ENCODE peak calls at places on chromosomes 11 and 22, in five cellular contexts. A, Z, Y, M and I are unnamed samples.

GRCh38 chr11:81080476-81080875 is 1639.6 kb upstream of the TENM4 start:
- DNase-seq in A (no peak), Z (no peak), Y (no peak), M (no peak), I (no peak)

GRCh38 chr11:64124147-64124546 is 41.8 kb downstream of the MACROD1 start:
- DNase-seq in A (no peak), Z (no peak), Y (no peak), M (no peak), I (no peak)

GRCh38 chr22:23245045-23245798 is 64.9 kb downstream of the BCR start:
- DNase-seq in A (peak; percentile 55), Z (no peak), Y (no peak), M (no peak), I (no peak)

GRCh38 chr22:29265929-29266328 is 1.9 kb downstream of the RHBDD3 start:
- DNase-seq in A (no peak), Z (no peak), Y (no peak), M (no peak), I (no peak)

GRCh38 chr22:19304547-19304946 is 13.0 kb upstream of the CLTCL1 start:
- DNase-seq in A (no peak), Z (no peak), Y (no peak), M (no peak), I (no peak)

GRCh38 chr11:114149689-114150407 is 90.3 kb downstream of the ZBTB16 start:
- DNase-seq in A (no peak), Z (no peak), Y (no peak), M (no peak), I (no peak)

GRCh38 chr11:85947431-85948272 is 92.5 kb downstream of the CCDC83 start:
- DNase-seq in A (peak; percentile 93), Z (no peak), Y (peak; percentile 93), M (no peak), I (no peak)

GRCh38 chr11:125299821-125300220 is 135.3 kb downstream of the PKNOX2 start:
- DNase-seq in A (no peak), Z (no peak), Y (no peak), M (no peak), I (no peak)

GRCh38 chr22:19620742-19621371 is 93.4 kb upstream of the SEPTIN5 start:
- DNase-seq in A (no peak), Z (no peak), Y (no peak), M (no peak), I (no peak)

GRCh38 chr22:31968022-31968421 is 23.7 kb downstream of the YWHAH start:
- DNase-seq in A (no peak), Z (no peak), Y (no peak), M (no peak), I (no peak)

GRCh38 chr11:73203790-73204189 is 14.3 kb upstream of the P2RY2 start:
- DNase-seq in A (no peak), Z (no peak), Y (no peak), M (no peak), I (no peak)

GRCh38 chr11:101867951-101868350 is 46.9 kb upstream of the CEP126 start:
- DNase-seq in A (peak; percentile 58), Z (no peak), Y (no peak), M (no peak), I (no peak)

GRCh38 chr11:10096987-10097386 is 197.0 kb downstream of the SBF2 start:
- DNase-seq in A (no peak), Z (no peak), Y (no peak), M (no peak), I (no peak)

DNA sequence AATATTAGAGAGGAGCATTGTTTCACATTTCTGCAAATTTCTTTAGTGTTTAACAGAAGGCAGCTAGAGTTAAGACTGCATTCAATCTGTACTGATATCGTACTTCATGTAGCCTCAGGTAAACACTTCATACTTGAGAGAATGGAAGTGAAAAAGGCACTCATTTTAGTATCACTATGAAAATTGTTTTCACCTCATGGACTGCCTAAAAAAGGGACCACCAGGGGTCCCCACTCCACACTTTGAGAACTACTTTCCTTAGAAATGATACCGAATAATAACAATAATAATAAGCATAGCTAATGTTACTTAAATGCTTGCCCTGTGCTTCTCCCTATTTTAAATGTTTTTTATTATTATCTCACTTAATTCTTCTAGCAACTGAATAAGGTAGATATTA is 95.1 kb downstream of the BLID start:
- DNase-seq in A (peak; percentile 33), Z (no peak), Y (no peak), M (no peak), I (no peak)
- TF ChIP-seq CTCF in A (peak; percentile 57), Z (no peak), Y (peak; percentile 55), M (peak; percentile 62), I (peak; percentile 73)

GRCh38 chr11:37451903-37452302 is 853.9 kb upstream of the RAG2 start:
- DNase-seq in A (no peak), Z (no peak), Y (no peak), M (no peak), I (no peak)

GRCh38 chr11:37450613-37451012 is 852.6 kb upstream of the RAG2 start:
- DNase-seq in A (peak; percentile 8), Z (no peak), Y (no peak), M (no peak), I (no peak)

DNA sequence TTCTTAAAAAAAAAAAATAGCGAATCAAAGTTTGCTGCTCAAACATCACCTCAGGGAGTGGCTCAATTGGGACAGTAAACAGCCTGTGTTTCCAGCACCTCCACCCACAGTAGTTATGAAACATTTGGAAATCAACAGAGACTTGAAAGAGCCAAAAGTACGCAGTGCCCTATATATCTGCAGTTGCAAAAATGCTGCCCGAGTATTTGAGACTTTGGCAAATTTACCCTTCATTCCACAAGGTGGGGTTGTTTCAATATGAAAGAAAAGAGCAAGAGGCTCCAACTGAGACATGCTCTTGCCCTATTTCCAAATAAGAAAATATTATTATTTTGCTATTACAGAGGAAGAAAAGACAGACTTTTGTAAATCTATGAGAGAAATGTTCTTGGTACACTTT is 851.1 kb upstream of the RAG2 start:
- DNase-seq in A (peak; percentile 68), Z (no peak), Y (peak; percentile 19), M (no peak), I (no peak)
- TF ChIP-seq CTCF in A (peak; percentile 74), Z (no peak), Y (peak; percentile 33), M (peak; percentile 49), I (peak; percentile 77)

GRCh38 chr11:128708660-128709059 is 14.8 kb downstream of the FLI1 start:
- DNase-seq in A (no peak), Z (no peak), Y (no peak), M (no peak), I (no peak)

GRCh38 chr11:128707671-128708070 is 13.8 kb downstream of the FLI1 start:
- DNase-seq in A (peak; percentile 76), Z (no peak), Y (peak; percentile 87), M (no peak), I (no peak)

GRCh38 chr11:128705124-128705920 is 11.4 kb downstream of the FLI1 start:
- DNase-seq in A (no peak), Z (no peak), Y (no peak), M (no peak), I (no peak)

GRCh38 chr11:128711136-128711535 is 17.3 kb downstream of the FLI1 start:
- DNase-seq in A (peak; percentile 87), Z (no peak), Y (peak; percentile 81), M (no peak), I (no peak)

GRCh38 chr11:128709402-128709801 is 15.5 kb downstream of the FLI1 start:
- DNase-seq in A (peak; percentile 98), Z (no peak), Y (peak; percentile 94), M (no peak), I (no peak)
- TF ChIP-seq CTCF in A (peak; percentile 33), Z (no peak), Y (peak; percentile 15), M (no peak), I (no peak)

GRCh38 chr11:597166-597725 is 18.5 kb downstream of the IRF7 start:
- DNase-seq in A (no peak), Z (no peak), Y (no peak), M (no peak), I (no peak)
- TF ChIP-seq CTCF in A (no peak), Z (no peak), Y (no peak), M (no peak), I (peak; percentile 44)

DNA sequence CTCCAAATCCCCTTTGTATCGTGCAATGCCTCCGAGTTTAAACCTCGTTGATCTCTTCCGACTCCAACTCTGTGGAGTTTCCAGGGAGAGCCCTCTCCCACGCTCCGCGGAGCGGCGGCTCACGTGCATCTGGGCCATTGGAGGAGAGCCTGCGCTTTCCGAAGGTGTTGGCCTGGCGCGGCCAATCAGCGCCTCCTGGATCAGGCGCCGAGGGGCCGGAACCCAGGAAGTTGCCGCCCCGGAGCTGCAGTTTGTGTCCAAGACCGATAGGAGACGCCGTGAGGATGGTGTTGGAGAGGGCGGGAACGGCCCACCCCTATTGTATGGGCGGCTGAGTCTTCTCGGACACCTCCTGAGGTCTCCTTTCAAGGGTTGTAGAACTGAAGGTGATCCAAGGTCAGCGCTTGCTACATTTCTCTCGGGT is 1.6 kb downstream of the ADAMTS15 start:
- DNase-seq in A (peak; percentile 82), Z (no peak), Y (peak; percentile 39), M (no peak), I (peak; percentile 83)
- TF ChIP-seq CTCF in A (peak; percentile 76), Z (no peak), Y (peak; percentile 43), M (peak; percentile 46), I (peak; percentile 72)

GRCh38 chr11:18522388-18522787 is 4.4 kb downstream of the TSG101 start:
- DNase-seq in A (no peak), Z (no peak), Y (peak; percentile 3), M (no peak), I (no peak)
- TF ChIP-seq CTCF in A (peak; percentile 7), Z (no peak), Y (peak; percentile 8), M (no peak), I (peak; percentile 29)

DNA sequence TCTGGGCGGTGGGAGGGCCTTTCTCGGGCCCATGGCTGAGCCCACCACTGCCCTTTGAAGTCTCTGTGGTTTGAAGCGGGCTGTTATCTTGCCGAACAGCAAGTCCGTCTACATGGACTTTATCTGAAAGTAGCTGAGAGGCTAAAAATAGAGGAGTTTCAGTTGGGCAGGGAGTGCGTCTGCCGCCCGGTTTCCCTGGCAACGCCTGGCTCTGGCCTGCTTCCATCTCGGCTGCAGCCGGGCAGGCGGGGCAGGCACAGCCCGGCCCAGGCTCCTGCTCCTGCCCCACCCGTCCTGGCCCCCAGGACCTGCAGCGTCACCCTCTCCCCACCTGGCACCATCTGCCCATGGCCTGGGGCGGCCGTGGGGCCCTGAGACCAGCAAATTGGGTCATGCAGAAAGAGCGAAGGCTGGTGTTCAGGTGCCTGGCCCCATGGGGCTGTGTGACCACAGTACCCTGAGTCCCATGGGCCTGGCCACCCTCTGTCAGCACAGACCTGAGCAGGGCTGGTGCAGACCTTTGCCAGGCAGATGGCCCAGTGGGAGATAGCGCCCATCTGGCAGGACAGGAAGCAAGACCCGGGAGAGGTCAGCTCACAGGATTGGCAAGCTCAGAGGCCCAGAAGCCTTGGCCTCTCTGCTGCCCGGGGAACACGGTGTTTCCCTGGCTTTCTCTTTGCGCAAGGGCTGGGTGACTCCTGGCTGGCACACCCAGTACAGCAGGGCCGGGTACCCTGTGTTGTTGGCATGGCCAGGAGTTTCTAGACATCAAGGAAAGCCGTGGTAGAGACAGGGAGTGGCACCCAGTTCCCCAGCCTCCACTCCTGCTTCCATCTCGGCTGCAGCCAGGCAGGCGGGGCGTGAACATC is 79.1 kb upstream of the KCNQ1OT1 start:
- DNase-seq in A (peak; percentile 63), Z (peak; percentile 88), Y (peak; percentile 63), M (peak; percentile 30), I (peak; percentile 70)
- TF ChIP-seq CTCF in A (no peak), Z (no peak), Y (no peak), M (no peak), I (no peak)

DNA sequence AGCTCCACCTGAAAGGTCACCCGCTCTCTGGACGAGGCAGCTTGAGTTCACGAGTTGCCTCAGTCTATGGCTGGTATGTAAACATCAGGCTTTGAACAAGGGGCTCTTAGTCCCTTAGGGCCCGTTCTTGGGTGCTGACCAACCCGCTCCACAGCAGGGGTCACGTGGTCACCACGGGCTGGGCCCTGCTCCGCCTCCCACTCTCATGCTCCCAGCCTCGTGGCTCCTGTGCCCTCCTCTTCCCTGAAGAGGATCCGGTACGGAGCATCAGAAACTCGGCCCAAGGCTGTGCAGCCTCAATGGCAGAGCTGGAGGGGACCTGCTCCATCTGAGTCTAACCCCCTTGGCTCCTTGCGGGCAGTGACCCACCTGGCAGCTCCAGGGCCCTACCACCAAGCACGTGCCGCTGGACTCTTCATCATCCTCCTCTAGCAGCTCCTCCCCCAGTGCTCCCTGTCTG is 54.2 kb upstream of the TTLL12 start:
- DNase-seq in A (no peak), Z (no peak), Y (no peak), M (no peak), I (no peak)
- TF ChIP-seq CTCF in A (no peak), Z (no peak), Y (no peak), M (no peak), I (no peak)